ENCODE peak calls at places on chromosome 5, in nine cellular contexts. One of them, this sample, is unnamed.

GRCh38 chr5:38559427-38559826 is 3.0 kb upstream of the LIFR start:
- DNase-seq in hepatocyte: no peak
- DNase-seq in heart left ventricle: no peak
- DNase-seq in GM12865: no peak
- DNase-seq in Panc1: no peak
- DNase-seq in psoas muscle: no peak
- DNase-seq in AG10803: no peak
- DNase-seq in colonic mucosa: no peak
- DNase-seq in OCI-LY7: no peak
- DNase-seq in this sample: no peak

GRCh38 chr5:69189162-69190086 is at the start of gene CENPH:
- DNase-seq in heart left ventricle: peak
- DNase-seq in OCI-LY7: peak
- DNase-seq in hepatocyte: peak
- DNase-seq in psoas muscle: peak
- DNase-seq in colonic mucosa: peak
- DNase-seq in AG10803: peak
- DNase-seq in Panc1: peak
- DNase-seq in GM12865: peak
- DNase-seq in this sample: peak

GRCh38 chr5:13653709-13654108 is 290.8 kb downstream of the DNAH5 start:
- DNase-seq in OCI-LY7: no peak
- DNase-seq in heart left ventricle: no peak
- DNase-seq in psoas muscle: no peak
- DNase-seq in Panc1: no peak
- DNase-seq in GM12865: no peak
- DNase-seq in hepatocyte: no peak
- DNase-seq in AG10803: no peak
- DNase-seq in colonic mucosa: no peak
- DNase-seq in this sample: no peak

GRCh38 chr5:36369092-36369737 is 67.5 kb upstream of the RANBP3L start:
- DNase-seq in OCI-LY7: no peak
- DNase-seq in psoas muscle: no peak
- DNase-seq in heart left ventricle: no peak
- DNase-seq in Panc1: no peak
- DNase-seq in colonic mucosa: no peak
- DNase-seq in GM12865: no peak
- DNase-seq in AG10803: peak
- DNase-seq in hepatocyte: no peak
- DNase-seq in this sample: no peak

GRCh38 chr5:138752341-138752950 is 779 bp upstream of the CTNNA1 start:
- DNase-seq in hepatocyte: peak
- DNase-seq in colonic mucosa: peak
- DNase-seq in psoas muscle: no peak
- DNase-seq in OCI-LY7: peak
- DNase-seq in Panc1: peak
- DNase-seq in heart left ventricle: peak
- DNase-seq in GM12865: no peak
- DNase-seq in AG10803: peak
- DNase-seq in this sample: peak

GRCh38 chr5:127804886-127805426 is 101.8 kb downstream of the CCDC192 start:
- DNase-seq in heart left ventricle: no peak
- DNase-seq in colonic mucosa: no peak
- DNase-seq in hepatocyte: no peak
- DNase-seq in AG10803: peak
- DNase-seq in OCI-LY7: no peak
- DNase-seq in GM12865: no peak
- DNase-seq in psoas muscle: no peak
- DNase-seq in Panc1: no peak
- DNase-seq in this sample: no peak

GRCh38 chr5:178422400-178422775 is 167.8 kb downstream of the COL23A1 start:
- DNase-seq in hepatocyte: no peak
- DNase-seq in Panc1: no peak
- DNase-seq in heart left ventricle: no peak
- DNase-seq in colonic mucosa: no peak
- DNase-seq in GM12865: no peak
- DNase-seq in psoas muscle: no peak
- DNase-seq in OCI-LY7: no peak
- DNase-seq in AG10803: no peak
- DNase-seq in this sample: no peak

GRCh38 chr5:32044904-32045303 is 129.2 kb downstream of the GOLPH3 start:
- DNase-seq in AG10803: peak
- DNase-seq in psoas muscle: no peak
- DNase-seq in GM12865: no peak
- DNase-seq in colonic mucosa: no peak
- DNase-seq in Panc1: no peak
- DNase-seq in heart left ventricle: no peak
- DNase-seq in hepatocyte: no peak
- DNase-seq in OCI-LY7: no peak
- DNase-seq in this sample: no peak

GRCh38 chr5:44844744-44845143 is 36.0 kb downstream of the MRPS30 start:
- DNase-seq in heart left ventricle: no peak
- DNase-seq in colonic mucosa: no peak
- DNase-seq in AG10803: no peak
- DNase-seq in OCI-LY7: no peak
- DNase-seq in GM12865: no peak
- DNase-seq in Panc1: no peak
- DNase-seq in psoas muscle: no peak
- DNase-seq in hepatocyte: no peak
- DNase-seq in this sample: no peak

GRCh38 chr5:81753429-81753828 is 2.5 kb upstream of the SSBP2 start:
- DNase-seq in colonic mucosa: no peak
- DNase-seq in AG10803: no peak
- DNase-seq in GM12865: no peak
- DNase-seq in hepatocyte: no peak
- DNase-seq in OCI-LY7: no peak
- DNase-seq in psoas muscle: no peak
- DNase-seq in Panc1: no peak
- DNase-seq in heart left ventricle: no peak
- DNase-seq in this sample: no peak

GRCh38 chr5:140345919-140346347 is 470 bp downstream of the HBEGF start:
- DNase-seq in GM12865: peak
- DNase-seq in colonic mucosa: peak
- DNase-seq in heart left ventricle: peak
- DNase-seq in OCI-LY7: peak
- DNase-seq in hepatocyte: peak
- DNase-seq in Panc1: peak
- DNase-seq in AG10803: peak
- DNase-seq in psoas muscle: peak
- DNase-seq in this sample: peak

DNA sequence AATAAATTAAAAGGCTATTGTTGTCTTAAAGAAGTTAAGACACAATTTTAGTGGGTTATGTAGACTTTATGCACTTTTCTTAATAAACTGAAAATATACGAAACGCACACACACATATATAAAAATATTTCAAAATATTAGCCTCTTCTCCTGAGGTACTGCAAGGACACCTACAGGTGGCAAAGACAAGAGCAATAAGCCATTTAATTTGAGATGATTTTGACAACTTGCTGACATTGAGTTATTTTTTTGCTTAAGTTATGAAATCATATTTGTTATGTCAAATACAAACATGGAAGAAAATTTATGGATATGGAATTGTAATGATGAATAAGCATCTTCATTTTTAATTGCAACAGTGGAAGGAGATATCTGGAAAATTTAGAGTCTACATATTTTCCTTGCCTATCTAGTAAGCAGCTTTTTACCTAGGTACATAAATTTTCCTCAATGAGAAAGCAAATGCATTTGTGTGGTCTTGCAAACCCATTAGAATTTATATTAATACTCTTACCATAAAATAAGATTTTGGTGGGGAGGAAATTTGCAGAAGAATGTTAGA is 301.6 kb downstream of the ISL1 start:
- DNase-seq in AG10803: no peak
- DNase-seq in hepatocyte: no peak
- DNase-seq in GM12865: no peak
- DNase-seq in OCI-LY7: no peak
- DNase-seq in colonic mucosa: no peak
- DNase-seq in Panc1: no peak
- DNase-seq in psoas muscle: no peak
- DNase-seq in heart left ventricle: no peak
- DNase-seq in this sample: no peak
- TF ChIP-seq CTCF in AG10803: no peak
- TF ChIP-seq CTCF in hepatocyte: peak
- TF ChIP-seq CTCF in GM12865: no peak
- TF ChIP-seq CTCF in OCI-LY7: peak
- TF ChIP-seq CTCF in colonic mucosa: no peak
- TF ChIP-seq CTCF in Panc1: no peak
- TF ChIP-seq CTCF in psoas muscle: no peak
- TF ChIP-seq CTCF in heart left ventricle: no peak
- TF ChIP-seq CTCF in this sample: no peak

DNA sequence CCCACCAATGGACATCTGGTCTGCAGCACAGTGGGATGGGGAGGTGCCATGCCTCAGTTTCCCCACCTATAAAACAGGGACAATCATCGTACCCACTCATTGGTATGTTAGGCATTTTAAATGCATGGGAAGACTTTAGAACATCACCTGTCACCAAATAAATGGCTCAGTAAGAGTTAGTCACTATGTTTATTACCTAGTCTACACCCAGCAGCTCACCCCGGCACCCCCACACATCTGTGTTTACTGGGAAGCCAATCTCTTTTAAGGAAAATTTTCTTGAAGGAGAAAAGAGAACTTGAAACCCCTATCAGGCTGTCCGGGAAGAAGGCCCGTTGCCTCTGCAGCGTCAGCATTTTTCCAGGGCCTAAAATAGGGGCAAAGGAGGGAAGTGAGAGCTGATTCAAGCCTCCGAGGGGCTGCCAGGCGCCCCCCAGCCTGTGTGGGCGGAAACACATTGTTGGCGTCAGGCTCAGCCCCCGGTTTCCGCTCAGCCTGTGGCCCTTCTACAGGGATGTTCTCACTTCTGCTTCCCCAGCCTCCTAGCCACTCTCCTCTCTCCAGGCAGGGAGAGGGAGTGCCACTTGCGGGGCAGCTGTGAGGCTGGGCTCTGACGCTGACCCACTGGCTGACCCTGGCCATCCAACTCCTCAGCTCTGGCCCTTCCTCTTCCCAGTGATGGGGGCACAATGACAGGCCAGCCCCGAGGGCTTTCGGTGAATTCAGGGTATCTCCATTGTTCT is 4.6 kb downstream of the CSF1R start:
- DNase-seq in GM12865: peak
- DNase-seq in heart left ventricle: peak
- DNase-seq in hepatocyte: peak
- DNase-seq in psoas muscle: peak
- DNase-seq in Panc1: no peak
- DNase-seq in colonic mucosa: peak
- DNase-seq in OCI-LY7: peak
- DNase-seq in AG10803: no peak
- DNase-seq in this sample: peak
- H3K4me3 ChIP-seq in GM12865: no peak
- H3K4me3 ChIP-seq in heart left ventricle: no peak
- H3K4me3 ChIP-seq in hepatocyte: no peak
- H3K4me3 ChIP-seq in psoas muscle: peak
- H3K4me3 ChIP-seq in Panc1: no peak
- H3K4me3 ChIP-seq in colonic mucosa: no peak
- H3K4me3 ChIP-seq in OCI-LY7: no peak
- H3K4me3 ChIP-seq in AG10803: no peak
- H3K4me3 ChIP-seq in this sample: peak

GRCh38 chr5:137735531-137736284 is at the start of gene KLHL3:
- DNase-seq in heart left ventricle: peak
- DNase-seq in OCI-LY7: peak
- DNase-seq in AG10803: peak
- DNase-seq in colonic mucosa: peak
- DNase-seq in psoas muscle: no peak
- DNase-seq in Panc1: no peak
- DNase-seq in GM12865: peak
- DNase-seq in hepatocyte: peak
- DNase-seq in this sample: no peak
- TF ChIP-seq CTCF in heart left ventricle: no peak
- TF ChIP-seq CTCF in OCI-LY7: peak
- TF ChIP-seq CTCF in AG10803: peak
- TF ChIP-seq CTCF in colonic mucosa: no peak
- TF ChIP-seq CTCF in psoas muscle: no peak
- TF ChIP-seq CTCF in Panc1: peak
- TF ChIP-seq CTCF in GM12865: no peak
- TF ChIP-seq CTCF in hepatocyte: peak
- TF ChIP-seq CTCF in this sample: no peak

DNA sequence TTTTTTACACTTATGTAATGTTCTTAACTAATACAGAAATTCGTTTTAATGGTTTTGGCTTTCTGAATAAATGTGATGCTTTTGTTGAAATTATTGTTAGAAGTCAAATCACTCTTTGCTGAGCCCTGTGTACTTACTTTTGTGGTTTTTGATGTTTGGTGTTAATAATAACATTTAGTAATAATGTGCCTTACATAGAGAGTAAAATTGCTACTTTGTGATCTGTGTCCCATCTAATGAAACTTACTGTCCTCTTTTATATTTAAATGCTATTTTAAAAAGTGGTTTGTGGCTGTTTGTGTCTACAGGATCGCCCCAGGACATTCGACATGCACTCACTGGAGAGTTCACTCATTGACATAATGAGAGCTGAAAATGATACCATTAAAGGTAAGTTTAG is 22.1 kb downstream of the CPEB4 start:
- DNase-seq in heart left ventricle: no peak
- DNase-seq in OCI-LY7: no peak
- DNase-seq in hepatocyte: no peak
- DNase-seq in colonic mucosa: no peak
- DNase-seq in AG10803: no peak
- DNase-seq in Panc1: no peak
- DNase-seq in psoas muscle: no peak
- DNase-seq in GM12865: no peak
- DNase-seq in this sample: no peak
- H3K4me3 ChIP-seq in heart left ventricle: no peak
- H3K4me3 ChIP-seq in OCI-LY7: no peak
- H3K4me3 ChIP-seq in hepatocyte: no peak
- H3K4me3 ChIP-seq in colonic mucosa: no peak
- H3K4me3 ChIP-seq in AG10803: no peak
- H3K4me3 ChIP-seq in Panc1: no peak
- H3K4me3 ChIP-seq in psoas muscle: peak
- H3K4me3 ChIP-seq in GM12865: no peak
- H3K4me3 ChIP-seq in this sample: no peak